ENCODE peak calls at places on chromosome 18, in ten cellular contexts. B, P, X, T, N, I, K, V, E and W are unnamed samples.

GRCh38 chr18:44887227-44887631 is 206.5 kb downstream of the SETBP1 start:
- DNase-seq in N (no peak), E (no peak), K (no peak), P (peak), I (no peak), T (no peak), B (no peak), V (peak), X (no peak), W (no peak)

GRCh38 chr18:56038258-56039030 is 450.5 kb upstream of the TCF4 start:
- DNase-seq in N (no peak), E (no peak), I (peak), T (no peak), P (no peak), V (no peak), B (no peak), K (no peak), X (no peak), W (no peak)

GRCh38 chr18:48863432-48864065 is 87.2 kb downstream of the SMAD7 start:
- DNase-seq in P (no peak), E (no peak), I (no peak), N (no peak), B (no peak), K (no peak), X (no peak), T (no peak), V (no peak), W (no peak)

GRCh38 chr18:55418439-55418838 is 169.6 kb downstream of the TCF4 start:
- DNase-seq in N (no peak), X (no peak), I (no peak), V (no peak), K (no peak), T (no peak), B (no peak), P (no peak), E (no peak), W (no peak)

GRCh38 chr18:11570770-11571169 is 38.6 kb upstream of the SLC35G4 start:
- DNase-seq in B (peak), E (no peak), I (no peak), K (no peak), V (no peak), X (no peak), N (no peak), T (no peak), P (peak), W (no peak)

GRCh38 chr18:58045265-58046086 is 1.4 kb downstream of the NEDD4L start:
- DNase-seq in T (peak), E (peak), B (peak), N (no peak), K (peak), P (peak), I (peak), X (peak), V (no peak), W (peak)

GRCh38 chr18:46506974-46507373 is 150.0 kb downstream of the LOXHD1 start:
- DNase-seq in E (no peak), K (no peak), N (no peak), B (no peak), T (no peak), X (no peak), I (no peak), P (no peak), V (no peak), W (no peak)

GRCh38 chr18:49238433-49239042 is 221.9 kb downstream of the DYM start:
- DNase-seq in E (peak), P (peak), I (peak), N (peak), T (peak), K (peak), B (peak), V (no peak), X (no peak), W (no peak)

GRCh38 chr18:12769644-12770440 is 67.0 kb downstream of the PSMG2 start:
- DNase-seq in K (no peak), V (no peak), X (no peak), E (no peak), I (no peak), T (no peak), N (no peak), B (no peak), P (no peak), W (no peak)

GRCh38 chr18:13540783-13541182 is 185.6 kb downstream of the FAM210A start:
- DNase-seq in B (no peak), N (no peak), V (no peak), X (no peak), P (no peak), T (no peak), K (no peak), I (no peak), E (no peak), W (no peak)

GRCh38 chr18:39604836-39605235 is 2039.2 kb upstream of the CELF4 start:
- DNase-seq in B (no peak), K (no peak), I (no peak), E (peak), N (no peak), T (no peak), P (peak), V (no peak), X (no peak), W (no peak)

GRCh38 chr18:7459851-7460774 is 107.0 kb upstream of the PTPRM start:
- DNase-seq in P (no peak), T (no peak), K (peak), X (no peak), V (no peak), I (no peak), N (no peak), B (no peak), E (no peak), W (no peak)

GRCh38 chr18:8754995-8755955 is 49.9 kb downstream of the MTCL1 start:
- DNase-seq in B (no peak), T (no peak), I (no peak), K (no peak), P (peak), V (peak), N (no peak), E (no peak), X (no peak), W (no peak)

GRCh38 chr18:57881818-57882413 is 78.8 kb upstream of the ATP8B1 start:
- DNase-seq in I (peak), N (peak), X (peak), E (peak), P (peak), B (peak), V (peak), K (peak), T (peak), W (no peak)

GRCh38 chr18:54983041-54983686 is 23.9 kb upstream of the CCDC68 start:
- DNase-seq in B (peak), N (peak), P (peak), I (peak), T (peak), K (peak), E (peak), X (no peak), V (no peak), W (no peak)

GRCh38 chr18:49708674-49709580 is 104.4 kb downstream of the ACAA2 start:
- DNase-seq in E (no peak), T (no peak), N (no peak), V (no peak), X (no peak), I (no peak), P (no peak), K (no peak), B (no peak), W (no peak)

GRCh38 chr18:39946623-39947061 is 2008.4 kb upstream of the PIK3C3 start:
- DNase-seq in T (peak), N (no peak), X (no peak), K (no peak), E (peak), B (peak), V (no peak), I (no peak), P (no peak), W (no peak)

GRCh38 chr18:44601447-44601846 is 79.2 kb upstream of the SETBP1 start:
- DNase-seq in P (no peak), K (no peak), T (no peak), N (no peak), B (peak), E (peak), I (no peak), X (no peak), V (no peak), W (no peak)

GRCh38 chr18:31424383-31424988 is 23.1 kb upstream of the DSG3 start:
- DNase-seq in V (no peak), N (peak), T (peak), K (peak), P (peak), I (peak), E (no peak), X (peak), B (peak), W (peak)

GRCh38 chr18:13288509-13289138 is 70.1 kb downstream of the LDLRAD4 start:
- DNase-seq in P (no peak), V (no peak), E (no peak), T (no peak), B (no peak), N (no peak), K (no peak), X (no peak), I (no peak), W (no peak)

GRCh38 chr18:41871229-41872000 is 83.6 kb upstream of the PIK3C3 start:
- DNase-seq in N (no peak), X (no peak), E (no peak), T (no peak), K (no peak), I (no peak), P (no peak), V (no peak), B (no peak), W (no peak)
- TF ChIP-seq MAX in N (no peak), X (no peak), E (no peak), T (no peak), K (no peak), I (no peak), P (no peak), V (no peak), B (no peak), W (no peak)

DNA sequence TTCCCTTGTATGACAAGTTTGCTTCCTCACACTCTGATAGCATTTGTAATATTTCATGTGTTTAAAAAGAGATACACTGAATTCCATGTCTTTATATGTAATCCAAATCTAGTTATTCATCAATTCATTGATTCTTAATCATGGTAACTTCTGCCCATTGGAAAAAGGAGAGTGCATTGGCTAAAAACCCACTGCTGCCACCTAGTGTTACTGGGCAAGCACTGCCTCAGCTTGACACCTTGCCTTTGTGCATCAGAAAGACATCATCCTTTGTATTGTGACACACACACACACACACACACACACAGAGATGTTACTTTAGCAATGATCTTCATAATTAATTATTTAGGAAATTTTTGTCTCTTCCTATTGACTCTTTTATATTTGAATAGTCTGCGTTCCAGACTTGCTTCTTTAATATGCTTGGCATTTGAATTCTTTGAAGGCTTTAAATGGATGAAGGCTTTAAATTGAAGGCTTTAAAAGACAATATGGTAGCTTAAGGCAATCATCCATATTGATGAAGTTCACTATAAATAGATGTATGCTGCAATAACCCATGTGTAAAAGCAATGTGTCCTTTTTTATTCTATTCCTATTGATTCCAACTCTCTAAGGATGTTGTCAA is 414.2 kb upstream of the CHST9 start:
- DNase-seq in B (peak), N (peak), T (peak), X (peak), V (no peak), I (peak), P (peak), K (peak), E (peak), W (no peak)
- TF ChIP-seq MAX in B (no peak), N (no peak), T (no peak), X (no peak), V (no peak), I (no peak), P (no peak), K (no peak), E (no peak), W (no peak)

GRCh38 chr18:67581178-67581577 is 64.7 kb upstream of the DSEL start:
- DNase-seq in P (no peak), I (no peak), K (no peak), B (no peak), X (no peak), E (no peak), V (no peak), T (no peak), N (no peak), W (no peak)

GRCh38 chr18:67586101-67586500 is 69.6 kb upstream of the DSEL start:
- DNase-seq in N (no peak), T (no peak), B (no peak), E (no peak), P (no peak), I (no peak), X (no peak), K (no peak), V (no peak), W (no peak)

GRCh38 chr18:67583621-67584020 is 67.1 kb upstream of the DSEL start:
- DNase-seq in T (no peak), I (no peak), X (no peak), P (no peak), K (no peak), E (no peak), N (no peak), B (no peak), V (no peak), W (no peak)

GRCh38 chr18:67582488-67582887 is 66.0 kb upstream of the DSEL start:
- DNase-seq in E (no peak), B (no peak), X (no peak), V (no peak), I (no peak), N (no peak), K (no peak), T (no peak), P (no peak), W (no peak)
- TF ChIP-seq MAX in E (no peak), B (no peak), X (no peak), V (no peak), I (no peak), N (no peak), K (no peak), T (no peak), P (no peak), W (no peak)

DNA sequence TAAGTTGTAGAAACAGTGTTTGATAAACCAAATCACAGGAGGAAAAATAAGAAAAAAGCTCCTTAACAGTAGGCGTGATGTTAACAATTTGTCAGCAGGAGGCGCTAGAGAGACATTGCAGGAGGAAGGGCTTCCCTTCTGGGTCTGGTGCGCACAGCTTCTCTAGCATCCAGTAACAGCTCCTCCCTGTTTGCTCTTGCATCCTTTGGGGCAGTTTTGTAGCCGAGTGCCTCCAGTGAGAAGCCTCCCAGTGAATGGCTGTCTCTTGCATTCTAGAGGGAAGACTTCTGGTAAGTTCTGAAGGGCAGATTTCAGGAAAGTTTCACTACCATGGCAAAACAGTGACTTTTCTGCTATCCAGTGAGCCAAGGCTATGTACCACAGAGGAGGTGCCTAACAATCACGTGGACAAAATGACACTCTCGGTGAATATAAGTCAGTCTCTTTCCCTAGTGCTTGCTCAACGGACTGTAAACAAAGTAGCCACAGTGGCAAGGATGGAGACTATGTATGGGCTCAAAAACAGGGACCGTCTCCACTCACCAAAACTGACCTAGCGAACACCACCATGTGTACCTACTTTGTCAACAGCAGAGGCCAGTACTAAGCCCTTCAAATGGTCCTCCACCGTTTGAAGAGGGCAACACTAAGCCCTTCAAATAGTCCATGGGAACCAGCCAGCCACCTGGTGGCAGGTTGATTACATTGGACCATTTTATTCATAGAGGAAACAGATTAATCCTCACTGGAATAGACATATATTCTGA is 9.6 kb upstream of the ZNF396 start:
- DNase-seq in N (peak), K (peak), B (peak), E (peak), X (peak), P (peak), I (peak), V (no peak), T (peak), W (peak)
- TF ChIP-seq MAX in N (no peak), K (no peak), B (no peak), E (no peak), X (peak), P (no peak), I (no peak), V (no peak), T (no peak), W (no peak)

GRCh38 chr18:28174181-28174906 is 2.6 kb downstream of the CDH2 start:
- DNase-seq in K (peak), I (no peak), B (no peak), V (no peak), N (no peak), E (no peak), P (no peak), T (no peak), X (no peak), W (no peak)

GRCh38 chr18:28176674-28176932 is 327 bp downstream of the CDH2 start:
- DNase-seq in V (no peak), I (no peak), E (no peak), T (no peak), X (peak), K (no peak), B (no peak), P (no peak), N (no peak), W (peak)

GRCh38 chr18:28176933-28177827 is at the start of gene CDH2:
- DNase-seq in E (peak), I (peak), X (peak), P (no peak), B (peak), K (peak), V (no peak), T (no peak), N (no peak), W (peak)

GRCh38 chr18:28175047-28175929 is 1.6 kb downstream of the CDH2 start:
- DNase-seq in I (peak), V (no peak), K (peak), T (no peak), B (peak), N (no peak), P (no peak), X (peak), E (peak), W (no peak)

GRCh38 chr18:28175930-28176673 is 828 bp downstream of the CDH2 start:
- DNase-seq in I (peak), P (no peak), V (no peak), K (no peak), E (peak), T (no peak), B (peak), X (peak), N (no peak), W (no peak)
- TF ChIP-seq MAX in I (no peak), P (no peak), V (no peak), K (no peak), E (no peak), T (no peak), B (no peak), X (no peak), N (no peak), W (no peak)

DNA sequence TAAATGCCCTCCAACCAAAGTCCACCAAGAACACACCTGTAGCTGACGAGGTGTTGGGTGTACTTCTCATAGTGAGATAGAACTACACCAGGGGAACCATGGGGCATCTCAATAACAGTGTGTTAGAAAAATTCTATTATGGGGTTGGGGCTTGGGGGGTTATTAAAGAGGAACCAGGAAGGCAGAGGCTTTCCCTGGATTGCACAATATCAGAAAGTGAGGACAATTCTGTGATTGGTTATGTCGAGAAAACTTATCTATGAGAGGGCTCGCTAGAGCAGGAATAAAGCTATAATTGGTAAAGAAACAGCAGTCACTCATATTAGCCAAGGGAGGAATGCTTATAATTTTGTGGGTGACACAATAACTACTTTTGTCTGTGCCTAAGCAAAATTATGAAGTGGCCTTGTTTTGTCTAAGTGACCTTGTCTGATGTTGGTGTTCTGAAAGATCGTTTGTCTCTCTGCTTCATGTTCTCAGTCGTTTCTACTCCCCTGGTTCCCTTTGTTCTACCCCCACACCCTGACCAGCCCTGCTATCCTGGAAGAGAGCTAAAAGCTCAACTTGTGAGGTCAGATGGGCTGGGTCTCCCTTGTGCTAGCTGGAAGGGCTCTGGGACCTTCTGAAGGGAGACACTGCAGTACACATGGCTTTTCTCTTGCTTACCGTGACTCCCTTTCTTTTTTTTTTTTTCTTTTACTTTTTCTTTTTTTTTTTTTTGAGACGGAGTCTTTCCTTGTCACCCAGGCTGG is 21.6 kb upstream of the INO80C start:
- DNase-seq in K (peak), E (no peak), I (no peak), T (no peak), B (no peak), X (no peak), P (no peak), V (no peak), N (no peak), W (no peak)
- TF ChIP-seq MAX in K (no peak), E (no peak), I (no peak), T (no peak), B (no peak), X (no peak), P (no peak), V (no peak), N (no peak), W (no peak)